ENCODE peak calls at places on chromosomes 7 and 10, in seven cellular contexts. Y is T follicular helper cell; G is T-helper 17 cell; U is CD8-positive, alpha-beta memory T cell; S is NCI-H345; V is HEK293T; F is GM10248. C is an unnamed sample.

GRCh38 chr10:44195120-44196007 is 189.5 kb downstream of the CXCL12 start:
- DNase-seq in Y (no peak), G (no peak), U (no peak), S (no peak), V (no peak), F (no peak), C (peak; percentile 81)

GRCh38 chr10:69515699-69516547 is 57.3 kb downstream of the NEUROG3 start:
- DNase-seq in Y (peak; percentile 68), G (peak; percentile 69), U (peak; percentile 65), S (peak; percentile 28), V (peak; percentile 85), F (peak; percentile 86), C (peak; percentile 73)

GRCh38 chr10:111944331-111944730 is 239.2 kb downstream of the GPAM start:
- DNase-seq in Y (no peak), G (no peak), U (no peak), S (no peak), V (peak; percentile 18), F (no peak), C (no peak)

GRCh38 chr7:16484453-16485158 is 19.1 kb upstream of the SOSTDC1 start:
- DNase-seq in Y (no peak), G (no peak), U (no peak), S (peak; percentile 29), V (peak; percentile 13), F (no peak), C (peak; percentile 87)

GRCh38 chr7:95471076-95471475 is 14.7 kb upstream of the ASB4 start:
- DNase-seq in Y (no peak), G (no peak), U (no peak), S (no peak), V (no peak), F (no peak), C (no peak)

GRCh38 chr7:28091190-28091589 is 89.4 kb downstream of the JAZF1 start:
- DNase-seq in Y (no peak), G (no peak), U (no peak), S (no peak), V (no peak), F (no peak), C (no peak)

GRCh38 chr7:77351539-77352004 is 64.6 kb downstream of the GSAP start:
- DNase-seq in Y (peak; percentile 9), G (peak; percentile 13), U (peak; percentile 26), S (no peak), V (no peak), F (peak; percentile 55), C (no peak)

GRCh38 chr7:112009081-112009480 is 197.1 kb downstream of the DOCK4 start:
- DNase-seq in Y (no peak), G (no peak), U (no peak), S (no peak), V (no peak), F (no peak), C (no peak)

GRCh38 chr10:97844672-97845071 is 5.0 kb upstream of the GOLGA7B start:
- DNase-seq in Y (no peak), G (no peak), U (no peak), S (no peak), V (no peak), F (no peak), C (no peak)

GRCh38 chr10:13701157-13701919 is 114.6 kb downstream of the PRPF18 start:
- DNase-seq in Y (no peak), G (no peak), U (no peak), S (no peak), V (no peak), F (no peak), C (no peak)

GRCh38 chr7:107692501-107692900 is 31.9 kb downstream of the SLC26A4 start:
- DNase-seq in Y (no peak), G (no peak), U (no peak), S (no peak), V (no peak), F (no peak), C (no peak)

GRCh38 chr10:31749293-31749692 is 179.3 kb downstream of the ARHGAP12 start:
- DNase-seq in Y (no peak), G (no peak), U (no peak), S (peak; percentile 27), V (no peak), F (no peak), C (no peak)

C was measured in LoVo.